ENCODE peak calls at places on chromosomes 1 and 21, in four cellular contexts. Y is brain microvascular endothelial cell, E is B cell, S is endothelial cell. G is an unnamed sample.

GRCh38 chr21:43188712-43189151 is 19.9 kb downstream of the CRYAA start:
- DNase-seq in S (no peak), E (peak; percentile 61), Y (no peak), G (peak; percentile 14)

GRCh38 chr1:234925440-234926251 is 203.0 kb downstream of the TOMM20 start:
- DNase-seq in S (no peak), Y (peak; percentile 98), E (no peak), G (no peak)

GRCh38 chr1:109776206-109776835 is 12.6 kb upstream of the EPS8L3 start:
- DNase-seq in E (no peak), Y (no peak), S (no peak), G (no peak)

GRCh38 chr21:45320261-45320990 is 32.7 kb upstream of the POFUT2 start:
- DNase-seq in S (no peak), Y (no peak), E (no peak), G (no peak)

GRCh38 chr1:152473887-152474537 is 36.6 kb upstream of the LCE5A start:
- DNase-seq in S (no peak), Y (no peak), E (no peak), G (no peak)

GRCh38 chr21:34592120-34592561 is 22.8 kb downstream of the RCAN1 start:
- DNase-seq in S (no peak), Y (peak; percentile 9), E (no peak), G (no peak)

GRCh38 chr1:11676386-11677103 is 4.4 kb downstream of the MAD2L2 start:
- DNase-seq in S (no peak), Y (no peak), E (no peak), G (no peak)

GRCh38 chr1:245751671-245752070 is 596.9 kb downstream of the KIF26B start:
- DNase-seq in E (no peak), Y (no peak), S (no peak), G (no peak)

GRCh38 chr1:182784556-182785171 is 4.9 kb upstream of the NPL start:
- DNase-seq in Y (peak; percentile 33), E (peak; percentile 60), S (peak; percentile 21), G (peak; percentile 67)

GRCh38 chr1:40760984-40761383 is 22.6 kb upstream of the KCNQ4 start:
- DNase-seq in E (no peak), S (no peak), Y (no peak), G (no peak)

GRCh38 chr1:227245613-227246320 is 72.5 kb downstream of the CDC42BPA start:
- DNase-seq in E (no peak), Y (no peak), S (no peak), G (no peak)

GRCh38 chr1:184769241-184769640 is 14.6 kb upstream of the EDEM3 start:
- DNase-seq in S (no peak), Y (no peak), E (no peak), G (no peak)